ENCODE peak calls at places on chromosomes 5 and 9, in eight cellular contexts. One of them, this sample, is unnamed.

GRCh38 chr5:35617435-35618296 is at the start of gene SPEF2:
- DNase-seq in WTC11: peak; percentile 90
- DNase-seq in GM12878: no peak
- DNase-seq in IMR-90: peak; percentile 91
- DNase-seq in SK-N-SH: peak; percentile 87
- DNase-seq in A549: peak; percentile 81
- DNase-seq in K562: peak; percentile 10
- DNase-seq in HepG2: peak; percentile 84
- DNase-seq in this sample: peak; percentile 81

GRCh38 chr9:81318571-81318970 is 370.8 kb downstream of the TLE1 start:
- DNase-seq in WTC11: no peak
- DNase-seq in GM12878: no peak
- DNase-seq in IMR-90: peak; percentile 72
- DNase-seq in SK-N-SH: no peak
- DNase-seq in A549: peak; percentile 36
- DNase-seq in K562: no peak
- DNase-seq in HepG2: peak; percentile 12
- DNase-seq in this sample: no peak

GRCh38 chr5:142314606-142315005 is 10.2 kb downstream of the SPRY4 start:
- DNase-seq in WTC11: no peak
- DNase-seq in GM12878: no peak
- DNase-seq in IMR-90: no peak
- DNase-seq in SK-N-SH: no peak
- DNase-seq in A549: no peak
- DNase-seq in K562: no peak
- DNase-seq in HepG2: no peak
- DNase-seq in this sample: no peak

GRCh38 chr9:98502311-98502975 is 206.3 kb downstream of the GABBR2 start:
- DNase-seq in WTC11: no peak
- DNase-seq in GM12878: no peak
- DNase-seq in IMR-90: peak; percentile 69
- DNase-seq in SK-N-SH: no peak
- DNase-seq in A549: no peak
- DNase-seq in K562: no peak
- DNase-seq in HepG2: no peak
- DNase-seq in this sample: peak; percentile 40

GRCh38 chr5:15500326-15500958 is 462 bp downstream of the FBXL7 start:
- DNase-seq in WTC11: peak; percentile 45
- DNase-seq in GM12878: no peak
- DNase-seq in IMR-90: peak; percentile 25
- DNase-seq in SK-N-SH: no peak
- DNase-seq in A549: peak; percentile 3
- DNase-seq in K562: no peak
- DNase-seq in HepG2: no peak
- DNase-seq in this sample: peak; percentile 79

GRCh38 chr5:14341571-14342225 is 198.6 kb downstream of the TRIO start:
- DNase-seq in WTC11: peak; percentile 50
- DNase-seq in GM12878: no peak
- DNase-seq in IMR-90: no peak
- DNase-seq in SK-N-SH: no peak
- DNase-seq in A549: no peak
- DNase-seq in K562: no peak
- DNase-seq in HepG2: no peak
- DNase-seq in this sample: peak; percentile 62

GRCh38 chr5:135644196-135644766 is 65.5 kb upstream of the CXCL14 start:
- DNase-seq in WTC11: no peak
- DNase-seq in GM12878: no peak
- DNase-seq in IMR-90: no peak
- DNase-seq in SK-N-SH: peak; percentile 17
- DNase-seq in A549: no peak
- DNase-seq in K562: no peak
- DNase-seq in HepG2: no peak
- DNase-seq in this sample: no peak

GRCh38 chr5:112189328-112189840 is 229.7 kb downstream of the EPB41L4A start:
- DNase-seq in WTC11: no peak
- DNase-seq in GM12878: no peak
- DNase-seq in IMR-90: no peak
- DNase-seq in SK-N-SH: no peak
- DNase-seq in A549: no peak
- DNase-seq in K562: no peak
- DNase-seq in HepG2: no peak
- DNase-seq in this sample: no peak

GRCh38 chr5:119470851-119471451 is 18.7 kb downstream of the HSD17B4 start:
- DNase-seq in WTC11: no peak
- DNase-seq in GM12878: no peak
- DNase-seq in IMR-90: peak; percentile 51
- DNase-seq in SK-N-SH: no peak
- DNase-seq in A549: no peak
- DNase-seq in K562: peak; percentile 14
- DNase-seq in HepG2: peak; percentile 8
- DNase-seq in this sample: no peak

GRCh38 chr5:170571331-170571731 is 67.5 kb downstream of the KCNIP1 start:
- DNase-seq in WTC11: no peak
- DNase-seq in GM12878: no peak
- DNase-seq in IMR-90: peak; percentile 52
- DNase-seq in SK-N-SH: no peak
- DNase-seq in A549: peak; percentile 57
- DNase-seq in K562: no peak
- DNase-seq in HepG2: peak; percentile 4
- DNase-seq in this sample: no peak

GRCh38 chr9:3088166-3088702 is 244.3 kb upstream of the PUM3 start:
- DNase-seq in WTC11: peak; percentile 59
- DNase-seq in GM12878: no peak
- DNase-seq in IMR-90: no peak
- DNase-seq in SK-N-SH: no peak
- DNase-seq in A549: no peak
- DNase-seq in K562: no peak
- DNase-seq in HepG2: no peak
- DNase-seq in this sample: peak; percentile 23

GRCh38 chr9:5817776-5818336 is 15.1 kb downstream of the ERMP1 start:
- DNase-seq in WTC11: no peak
- DNase-seq in GM12878: no peak
- DNase-seq in IMR-90: peak; percentile 73
- DNase-seq in SK-N-SH: no peak
- DNase-seq in A549: no peak
- DNase-seq in K562: no peak
- DNase-seq in HepG2: peak; percentile 38
- DNase-seq in this sample: no peak

GRCh38 chr5:119355636-119356383 is at the start of gene TNFAIP8:
- DNase-seq in WTC11: peak; percentile 63
- DNase-seq in GM12878: no peak
- DNase-seq in IMR-90: peak; percentile 70
- DNase-seq in SK-N-SH: peak; percentile 63
- DNase-seq in A549: no peak
- DNase-seq in K562: no peak
- DNase-seq in HepG2: peak; percentile 5
- DNase-seq in this sample: peak; percentile 17

GRCh38 chr5:15255601-15256000 is 244.4 kb upstream of the FBXL7 start:
- DNase-seq in WTC11: no peak
- DNase-seq in GM12878: no peak
- DNase-seq in IMR-90: no peak
- DNase-seq in SK-N-SH: no peak
- DNase-seq in A549: no peak
- DNase-seq in K562: no peak
- DNase-seq in HepG2: no peak
- DNase-seq in this sample: no peak

GRCh38 chr9:84781431-84781830 is 111.9 kb downstream of the NTRK2 start:
- DNase-seq in WTC11: peak; percentile 19
- DNase-seq in GM12878: no peak
- DNase-seq in IMR-90: no peak
- DNase-seq in SK-N-SH: peak; percentile 15
- DNase-seq in A549: no peak
- DNase-seq in K562: no peak
- DNase-seq in HepG2: peak; percentile 23
- DNase-seq in this sample: no peak

GRCh38 chr5:170552486-170553122 is 48.8 kb downstream of the KCNIP1 start:
- DNase-seq in WTC11: peak; percentile 53
- DNase-seq in GM12878: no peak
- DNase-seq in IMR-90: peak; percentile 88
- DNase-seq in SK-N-SH: no peak
- DNase-seq in A549: no peak
- DNase-seq in K562: no peak
- DNase-seq in HepG2: no peak
- DNase-seq in this sample: peak; percentile 25

GRCh38 chr5:139708434-139708849 is 60.3 kb downstream of the CXXC5 start:
- DNase-seq in WTC11: no peak
- DNase-seq in GM12878: no peak
- DNase-seq in IMR-90: no peak
- DNase-seq in SK-N-SH: no peak
- DNase-seq in A549: no peak
- DNase-seq in K562: no peak
- DNase-seq in HepG2: no peak
- DNase-seq in this sample: peak; percentile 60

GRCh38 chr9:79104951-79105350 is 466.8 kb upstream of the TLE4 start:
- DNase-seq in WTC11: no peak
- DNase-seq in GM12878: no peak
- DNase-seq in IMR-90: no peak
- DNase-seq in SK-N-SH: no peak
- DNase-seq in A549: no peak
- DNase-seq in K562: no peak
- DNase-seq in HepG2: no peak
- DNase-seq in this sample: no peak

GRCh38 chr9:90975666-90976538 is 174.3 kb downstream of the SYK start:
- DNase-seq in WTC11: no peak
- DNase-seq in GM12878: no peak
- DNase-seq in IMR-90: no peak
- DNase-seq in SK-N-SH: no peak
- DNase-seq in A549: no peak
- DNase-seq in K562: no peak
- DNase-seq in HepG2: no peak
- DNase-seq in this sample: no peak

GRCh38 chr9:127370147-127370579 is 26.8 kb upstream of the SLC2A8 start:
- DNase-seq in WTC11: no peak
- DNase-seq in GM12878: no peak
- DNase-seq in IMR-90: no peak
- DNase-seq in SK-N-SH: no peak
- DNase-seq in A549: no peak
- DNase-seq in K562: no peak
- DNase-seq in HepG2: no peak
- DNase-seq in this sample: peak; percentile 39

GRCh38 chr5:175325681-175326080 is 118.3 kb downstream of the DRD1 start:
- DNase-seq in WTC11: no peak
- DNase-seq in GM12878: no peak
- DNase-seq in IMR-90: peak; percentile 65
- DNase-seq in SK-N-SH: no peak
- DNase-seq in A549: no peak
- DNase-seq in K562: no peak
- DNase-seq in HepG2: no peak
- DNase-seq in this sample: no peak

GRCh38 chr9:12972608-12973589 is 198.1 kb downstream of the LURAP1L start:
- DNase-seq in WTC11: no peak
- DNase-seq in GM12878: no peak
- DNase-seq in IMR-90: no peak
- DNase-seq in SK-N-SH: no peak
- DNase-seq in A549: no peak
- DNase-seq in K562: no peak
- DNase-seq in HepG2: peak; percentile 27
- DNase-seq in this sample: no peak

GRCh38 chr9:104810421-104811339 is 46.8 kb downstream of the NIPSNAP3B start:
- DNase-seq in WTC11: peak; percentile 15
- DNase-seq in GM12878: no peak
- DNase-seq in IMR-90: peak; percentile 59
- DNase-seq in SK-N-SH: no peak
- DNase-seq in A549: peak; percentile 8
- DNase-seq in K562: no peak
- DNase-seq in HepG2: no peak
- DNase-seq in this sample: no peak
- TF ChIP-seq USF2 in WTC11: no peak
- TF ChIP-seq USF2 in GM12878: no peak
- TF ChIP-seq USF2 in IMR-90: no peak
- TF ChIP-seq USF2 in SK-N-SH: no peak
- TF ChIP-seq USF2 in A549: no peak
- TF ChIP-seq USF2 in K562: no peak
- TF ChIP-seq USF2 in HepG2: no peak
- TF ChIP-seq USF2 in this sample: no peak

GRCh38 chr9:7297521-7297920 is 502.1 kb downstream of the DMAC1 start:
- DNase-seq in WTC11: no peak
- DNase-seq in GM12878: no peak
- DNase-seq in IMR-90: no peak
- DNase-seq in SK-N-SH: no peak
- DNase-seq in A549: no peak
- DNase-seq in K562: no peak
- DNase-seq in HepG2: no peak
- DNase-seq in this sample: no peak

GRCh38 chr9:7303932-7304331 is 495.6 kb downstream of the DMAC1 start:
- DNase-seq in WTC11: no peak
- DNase-seq in GM12878: no peak
- DNase-seq in IMR-90: no peak
- DNase-seq in SK-N-SH: peak; percentile 45
- DNase-seq in A549: no peak
- DNase-seq in K562: no peak
- DNase-seq in HepG2: no peak
- DNase-seq in this sample: no peak

GRCh38 chr9:7300484-7300883 is 499.1 kb downstream of the DMAC1 start:
- DNase-seq in WTC11: no peak
- DNase-seq in GM12878: peak; percentile 37
- DNase-seq in IMR-90: no peak
- DNase-seq in SK-N-SH: no peak
- DNase-seq in A549: no peak
- DNase-seq in K562: no peak
- DNase-seq in HepG2: no peak
- DNase-seq in this sample: no peak

GRCh38 chr9:7293091-7293490 is 506.5 kb downstream of the DMAC1 start:
- DNase-seq in WTC11: no peak
- DNase-seq in GM12878: no peak
- DNase-seq in IMR-90: no peak
- DNase-seq in SK-N-SH: no peak
- DNase-seq in A549: no peak
- DNase-seq in K562: no peak
- DNase-seq in HepG2: no peak
- DNase-seq in this sample: no peak

GRCh38 chr9:7298123-7298522 is 501.5 kb downstream of the DMAC1 start:
- DNase-seq in WTC11: no peak
- DNase-seq in GM12878: peak; percentile 92
- DNase-seq in IMR-90: no peak
- DNase-seq in SK-N-SH: no peak
- DNase-seq in A549: no peak
- DNase-seq in K562: no peak
- DNase-seq in HepG2: no peak
- DNase-seq in this sample: no peak
- TF ChIP-seq USF2 in WTC11: no peak
- TF ChIP-seq USF2 in GM12878: no peak
- TF ChIP-seq USF2 in IMR-90: no peak
- TF ChIP-seq USF2 in SK-N-SH: no peak
- TF ChIP-seq USF2 in A549: no peak
- TF ChIP-seq USF2 in K562: no peak
- TF ChIP-seq USF2 in HepG2: no peak
- TF ChIP-seq USF2 in this sample: no peak

GRCh38 chr5:141180313-141180712 is 1.9 kb upstream of the PCDHB16 start:
- DNase-seq in WTC11: no peak
- DNase-seq in GM12878: no peak
- DNase-seq in IMR-90: no peak
- DNase-seq in SK-N-SH: no peak
- DNase-seq in A549: no peak
- DNase-seq in K562: no peak
- DNase-seq in HepG2: no peak
- DNase-seq in this sample: no peak
- TF ChIP-seq USF2 in WTC11: no peak
- TF ChIP-seq USF2 in GM12878: no peak
- TF ChIP-seq USF2 in IMR-90: no peak
- TF ChIP-seq USF2 in SK-N-SH: no peak
- TF ChIP-seq USF2 in A549: no peak
- TF ChIP-seq USF2 in K562: no peak
- TF ChIP-seq USF2 in HepG2: no peak
- TF ChIP-seq USF2 in this sample: no peak

GRCh38 chr5:89445106-89445745 is 562.2 kb upstream of the MEF2C start:
- DNase-seq in WTC11: no peak
- DNase-seq in GM12878: no peak
- DNase-seq in IMR-90: no peak
- DNase-seq in SK-N-SH: no peak
- DNase-seq in A549: no peak
- DNase-seq in K562: peak; percentile 11
- DNase-seq in HepG2: no peak
- DNase-seq in this sample: no peak
- TF ChIP-seq USF2 in WTC11: no peak
- TF ChIP-seq USF2 in GM12878: no peak
- TF ChIP-seq USF2 in IMR-90: no peak
- TF ChIP-seq USF2 in SK-N-SH: no peak
- TF ChIP-seq USF2 in A549: no peak
- TF ChIP-seq USF2 in K562: no peak
- TF ChIP-seq USF2 in HepG2: no peak
- TF ChIP-seq USF2 in this sample: no peak

This sample was measured in H1.